ENCODE peak calls at places on chromosomes 12 and 14, in eight cellular contexts. V is stimulated activated CD4-positive, alpha-beta T cell treated with anti-CD3 and anti-CD28 coated beads, Interleukin-1b, Interleukin-23, amount 100 ng/mL, for 4 hours; R is GM12892; A is germinal center; H is activated naive CD8-positive, alpha-beta T cell treated with anti-CD3 and anti-CD28 coated beads, Interleukin-2, amount 50 U/mL, for 24 hours; B is brain microvascular endothelial cell; M is amniotic epithelial cell; K is adrenal gland. G is an unnamed sample.

GRCh38 chr14:76582447-76582846 is 178.8 kb upstream of the VASH1 start:
- DNase-seq in V (no peak), R (no peak), A (no peak), H (no peak), B (no peak), M (no peak), K (no peak), G (no peak)

GRCh38 chr14:85437143-85437542 is 92.8 kb upstream of the FLRT2 start:
- DNase-seq in V (no peak), R (no peak), A (no peak), H (no peak), B (peak), M (peak), K (no peak), G (no peak)

GRCh38 chr12:108482717-108483212 is 32.3 kb upstream of the FICD start:
- DNase-seq in V (no peak), R (no peak), A (no peak), H (no peak), B (peak), M (no peak), K (no peak), G (no peak)

GRCh38 chr14:64293976-64294671 is at the start of gene ESR2:
- DNase-seq in V (no peak), R (peak), A (peak), H (peak), B (peak), M (peak), K (peak), G (peak)

GRCh38 chr12:47576256-47576655 is 129.6 kb downstream of the RPAP3 start:
- DNase-seq in V (no peak), R (no peak), A (no peak), H (no peak), B (no peak), M (no peak), K (no peak), G (peak)

GRCh38 chr12:68121143-68121542 is 38.4 kb downstream of the IFNG start:
- DNase-seq in V (no peak), R (no peak), A (no peak), H (peak), B (no peak), M (no peak), K (no peak), G (no peak)

GRCh38 chr12:106942775-106943174 is 12.9 kb upstream of the TMEM263 start:
- DNase-seq in V (no peak), R (no peak), A (no peak), H (no peak), B (no peak), M (no peak), K (no peak), G (no peak)

GRCh38 chr14:33700052-33700451 is 250.8 kb downstream of the EGLN3 start:
- DNase-seq in V (no peak), R (no peak), A (no peak), H (no peak), B (no peak), M (no peak), K (no peak), G (no peak)

GRCh38 chr12:110244372-110244771 is 36.7 kb upstream of the ATP2A2 start:
- DNase-seq in V (no peak), R (no peak), A (no peak), H (no peak), B (no peak), M (no peak), K (no peak), G (no peak)

GRCh38 chr14:96095581-96096476 is 56.7 kb downstream of the C14orf132 start:
- DNase-seq in V (no peak), R (no peak), A (no peak), H (no peak), B (peak), M (peak), K (no peak), G (no peak)

GRCh38 chr12:120263725-120264040 is 1.8 kb downstream of the PXN start:
- DNase-seq in V (no peak), R (no peak), A (no peak), H (no peak), B (no peak), M (no peak), K (no peak), G (peak)

GRCh38 chr14:74244115-74244514 is 4.9 kb downstream of the VSX2 start:
- DNase-seq in V (no peak), R (no peak), A (no peak), H (no peak), B (no peak), M (no peak), K (no peak), G (no peak)

GRCh38 chr12:124698211-124698997 is 131.0 kb upstream of the NCOR2 start:
- DNase-seq in V (no peak), R (no peak), A (no peak), H (no peak), B (no peak), M (peak), K (no peak), G (peak)

GRCh38 chr14:96797943-96798349 is 764 bp downstream of the VRK1 start:
- DNase-seq in V (no peak), R (peak), A (peak), H (peak), B (no peak), M (no peak), K (no peak), G (no peak)

GRCh38 chr14:61179061-61179675 is 102.0 kb downstream of the TMEM30B start:
- DNase-seq in V (no peak), R (no peak), A (no peak), H (no peak), B (peak), M (no peak), K (no peak), G (no peak)

GRCh38 chr14:104891664-104892500 is 26.8 kb downstream of the CEP170B start:
- DNase-seq in V (no peak), R (peak), A (no peak), H (peak), B (no peak), M (no peak), K (no peak), G (no peak)

G was measured in testis.